ENCODE peak calls at places on chromosomes 16 and 17, in five cellular contexts. R is C1 segment of cervical spinal cord; E is activated T-helper 9 cell treated with anti-CD3 and anti-CD28 coated beads, Interleukin-2, amount 50 U/mL, for 16 hours; B is NCI-H510A treated with DMSO at 0.1 percent for 48 hours; N is GM12878. T is an unnamed sample.
A peak's percentile ranks its signal among the peaks of the same experiment; 100 is the strongest.

GRCh38 chr17:12545877-12546513 is 119.7 kb upstream of the MYOCD start:
- DNase-seq in R (peak; percentile 2), E (no peak), B (peak; percentile 0), N (no peak), T (peak; percentile 38)

GRCh38 chr16:77376358-77376757 is 58.5 kb downstream of the ADAMTS18 start:
- DNase-seq in R (no peak), E (no peak), B (no peak), N (no peak), T (no peak)

GRCh38 chr16:1108299-1109252 is 12.5 kb upstream of the C1QTNF8 start:
- DNase-seq in R (peak; percentile 66), E (no peak), B (no peak), N (no peak), T (no peak)

GRCh38 chr17:43332211-43332610 is 66.6 kb upstream of the ARL4D start:
- DNase-seq in R (no peak), E (no peak), B (no peak), N (no peak), T (no peak)

GRCh38 chr17:66491213-66491612 is 188.8 kb downstream of the PRKCA start:
- DNase-seq in R (no peak), E (no peak), B (no peak), N (no peak), T (no peak)

GRCh38 chr17:71633391-71633849 is 487.4 kb upstream of the SOX9 start:
- DNase-seq in R (no peak), E (no peak), B (peak; percentile 21), N (no peak), T (peak; percentile 59)

GRCh38 chr16:85856585-85856984 is 42.4 kb upstream of the IRF8 start:
- DNase-seq in R (no peak), E (no peak), B (no peak), N (no peak), T (no peak)

GRCh38 chr17:49969134-49969759 is at the start of gene DLX4:
- DNase-seq in R (no peak), E (no peak), B (no peak), N (no peak), T (no peak)

GRCh38 chr17:82851381-82851780 is 11.6 kb upstream of the ZNF750 start:
- DNase-seq in R (no peak), E (no peak), B (no peak), N (no peak), T (no peak)

GRCh38 chr17:28188841-28189263 is 130.1 kb upstream of the TMEM97 start:
- DNase-seq in R (no peak), E (no peak), B (no peak), N (no peak), T (no peak)

GRCh38 chr17:43468746-43469544 is 14.8 kb upstream of the DHX8 start:
- DNase-seq in R (no peak), E (no peak), B (no peak), N (no peak), T (peak; percentile 46)

GRCh38 chr17:43732961-43733360 is 25.6 kb downstream of the SOST start:
- DNase-seq in R (no peak), E (no peak), B (no peak), N (no peak), T (no peak)

T was measured in HCT116.